ENCODE peak calls at places on chromosomes 2 and 18, in ten cellular contexts. B is T47D; F is GM13977; I is stimulated activated CD4-positive, alpha-beta T cell treated with anti-CD3 and anti-CD28 coated beads, Interleukin-15, amount 100 ng/mL, for 1 hour; R is CD8-positive, alpha-beta T cell; X is heart left ventricle; Q is AML-193; K is GM13976; U is epithelial cell of esophagus; P is small intestine. J is an unnamed sample.

GRCh38 chr2:230877737-230878598 is 13.2 kb downstream of the ITM2C start:
- DNase-seq in B (no peak), F (no peak), I (no peak), R (peak), X (no peak), Q (no peak), K (no peak), U (no peak), P (peak), J (peak)

GRCh38 chr18:25109484-25109883 is 242.5 kb downstream of the ZNF521 start:
- DNase-seq in B (no peak), F (no peak), I (no peak), R (no peak), X (no peak), Q (no peak), K (no peak), U (no peak), P (no peak), J (no peak)

GRCh38 chr2:227565080-227565479 is 33.6 kb upstream of the SCYGR2 start:
- DNase-seq in B (no peak), F (no peak), I (no peak), R (no peak), X (no peak), Q (no peak), K (no peak), U (no peak), P (no peak), J (no peak)

GRCh38 chr2:109497911-109498870 is 115.6 kb downstream of the SEPTIN10 start:
- DNase-seq in B (no peak), F (no peak), I (no peak), R (no peak), X (no peak), Q (no peak), K (no peak), U (no peak), P (peak), J (no peak)

GRCh38 chr2:239035361-239035814 is 187.5 kb downstream of the TWIST2 start:
- DNase-seq in B (peak), F (peak), I (peak), R (peak), X (peak), Q (no peak), K (peak), U (no peak), P (peak), J (peak)

GRCh38 chr2:217523246-217523645 is 479.5 kb downstream of the TNS1 start:
- DNase-seq in B (no peak), F (no peak), I (no peak), R (no peak), X (peak), Q (no peak), K (no peak), U (no peak), P (no peak), J (no peak)

GRCh38 chr2:168796583-168797285 is 5.7 kb upstream of the NOSTRIN start:
- DNase-seq in B (no peak), F (no peak), I (no peak), R (no peak), X (peak), Q (no peak), K (no peak), U (no peak), P (no peak), J (no peak)

GRCh38 chr2:234494361-234495075 is 2.4 kb downstream of the ARL4C start:
- DNase-seq in B (no peak), F (no peak), I (no peak), R (no peak), X (no peak), Q (no peak), K (no peak), U (peak), P (no peak), J (no peak)

GRCh38 chr18:59988098-59988706 is 88.4 kb downstream of the PMAIP1 start:
- DNase-seq in B (peak), F (peak), I (no peak), R (no peak), X (peak), Q (peak), K (peak), U (peak), P (peak), J (no peak)

GRCh38 chr2:28231110-28231621 is 161.5 kb upstream of the FOSL2 start:
- DNase-seq in B (no peak), F (no peak), I (no peak), R (no peak), X (peak), Q (no peak), K (no peak), U (peak), P (no peak), J (no peak)

GRCh38 chr2:206456078-206456769 is 12.9 kb downstream of the ADAM23 start:
- DNase-seq in B (no peak), F (no peak), I (no peak), R (no peak), X (no peak), Q (no peak), K (no peak), U (no peak), P (peak), J (no peak)

GRCh38 chr2:158743899-158744298 is 51.2 kb upstream of the DAPL1 start:
- DNase-seq in B (no peak), F (no peak), I (no peak), R (no peak), X (no peak), Q (no peak), K (no peak), U (no peak), P (no peak), J (no peak)

GRCh38 chr2:123720760-123721159 is 304.3 kb upstream of the CNTNAP5 start:
- DNase-seq in B (no peak), F (no peak), I (no peak), R (no peak), X (no peak), Q (no peak), K (no peak), U (peak), P (no peak), J (no peak)

GRCh38 chr2:29398384-29399237 is 283.4 kb downstream of the CLIP4 start:
- DNase-seq in B (no peak), F (no peak), I (no peak), R (no peak), X (no peak), Q (no peak), K (no peak), U (no peak), P (no peak), J (no peak)

GRCh38 chr2:23213196-23213595 is 171.8 kb upstream of the KLHL29 start:
- DNase-seq in B (no peak), F (no peak), I (no peak), R (no peak), X (no peak), Q (no peak), K (no peak), U (no peak), P (no peak), J (no peak)

GRCh38 chr2:186531257-186531775 is 45.3 kb downstream of the ZC3H15 start:
- DNase-seq in B (no peak), F (no peak), I (no peak), R (no peak), X (no peak), Q (no peak), K (no peak), U (no peak), P (no peak), J (no peak)

GRCh38 chr2:222468338-222468737 is 44.0 kb downstream of the SGPP2 start:
- DNase-seq in B (no peak), F (no peak), I (no peak), R (no peak), X (peak), Q (no peak), K (no peak), U (no peak), P (no peak), J (no peak)

GRCh38 chr18:14781671-14782070 is 33.7 kb downstream of the ANKRD30B start:
- DNase-seq in B (no peak), F (no peak), I (no peak), R (no peak), X (no peak), Q (no peak), K (no peak), U (no peak), P (peak), J (no peak)

GRCh38 chr2:183665976-183666375 is 541.7 kb downstream of the NUP35 start:
- DNase-seq in B (no peak), F (no peak), I (no peak), R (no peak), X (no peak), Q (no peak), K (no peak), U (peak), P (no peak), J (no peak)

GRCh38 chr2:199883474-199884212 is 27.4 kb upstream of the C2orf69 start:
- DNase-seq in B (no peak), F (no peak), I (no peak), R (no peak), X (no peak), Q (no peak), K (no peak), U (no peak), P (no peak), J (no peak)

GRCh38 chr2:54329482-54330225 is 73.6 kb upstream of the TSPYL6 start:
- DNase-seq in B (peak), F (peak), I (no peak), R (no peak), X (peak), Q (no peak), K (no peak), U (peak), P (peak), J (no peak)

GRCh38 chr2:234165421-234165820 is 114.9 kb downstream of the SPP2 start:
- DNase-seq in B (no peak), F (no peak), I (no peak), R (no peak), X (no peak), Q (no peak), K (no peak), U (peak), P (no peak), J (no peak)

GRCh38 chr2:173990970-173991819 is 26.0 kb upstream of the SP3 start:
- DNase-seq in B (no peak), F (no peak), I (no peak), R (no peak), X (peak), Q (no peak), K (no peak), U (peak), P (no peak), J (peak)

GRCh38 chr2:30262716-30263309 is 31.5 kb downstream of the LBH start:
- DNase-seq in B (no peak), F (no peak), I (no peak), R (no peak), X (no peak), Q (no peak), K (no peak), U (no peak), P (no peak), J (no peak)

GRCh38 chr18:13623348-13623747 is 103.0 kb downstream of the FAM210A start:
- DNase-seq in B (no peak), F (no peak), I (no peak), R (no peak), X (no peak), Q (no peak), K (no peak), U (no peak), P (no peak), J (no peak)

GRCh38 chr2:147623328-147623727 is 221.5 kb upstream of the ACVR2A start:
- DNase-seq in B (no peak), F (peak), I (no peak), R (no peak), X (no peak), Q (no peak), K (peak), U (peak), P (no peak), J (no peak)

GRCh38 chr2:234025475-234025874 is 25.0 kb upstream of the SPP2 start:
- DNase-seq in B (no peak), F (peak), I (no peak), R (no peak), X (no peak), Q (no peak), K (peak), U (no peak), P (peak), J (no peak)

J was measured in tibial artery.